ENCODE peak calls at places on chromosomes 1 and 21, in nine cellular contexts. J is stimulated activated CD8-positive, alpha-beta memory T cell treated with anti-CD3 and anti-CD28 coated beads, Interleukin-7, amount 100 ng/mL, for 1 hour; G is DMS53; X is activated T-helper 1 cell treated with anti-CD3 and anti-CD28 coated beads, Interleukin-12 subunit alpha, Interleukin-12 subunit beta, Interleukin-2, Interleukin-4 antibody, amounts not matched to agents 30 ng/mL and 10 ng/mL and 1 ng/mL, durations not matched to agents 14 hours and 24 hours and 36 hours; N is putamen; M is H1; U is CD8-positive, alpha-beta T cell; E is activated CD4-positive, alpha-beta T cell treated with anti-CD3 and anti-CD28 coated beads, Interleukin-2, amount 10 ng/mL, durations not matched to agents 7 days and 5 days; O is NCI-H446 treated with DMSO at 0.1 percent for 48 hours. B is an unnamed sample.

GRCh38 chr1:214292317-214292716 is 11.4 kb downstream of the SMYD2 start:
- DNase-seq in J (no peak), G (no peak), X (no peak), N (no peak), M (no peak), U (no peak), E (no peak), O (no peak), B (no peak)

GRCh38 chr1:26083246-26083645 is 15.8 kb upstream of the TRIM63 start:
- DNase-seq in J (no peak), G (no peak), X (no peak), N (no peak), M (no peak), U (no peak), E (no peak), O (no peak), B (no peak)

GRCh38 chr1:24437631-24438396 is 22.2 kb downstream of the NIPAL3 start:
- DNase-seq in J (no peak), G (no peak), X (no peak), N (no peak), M (no peak), U (no peak), E (no peak), O (no peak), B (no peak)

GRCh38 chr1:71882241-71883036 is 399.9 kb downstream of the NEGR1 start:
- DNase-seq in J (no peak), G (peak), X (no peak), N (no peak), M (no peak), U (no peak), E (no peak), O (no peak), B (no peak)

GRCh38 chr1:162680419-162681126 is 48.3 kb downstream of the DDR2 start:
- DNase-seq in J (no peak), G (no peak), X (no peak), N (no peak), M (no peak), U (no peak), E (no peak), O (no peak), B (no peak)

GRCh38 chr1:150302338-150302737 is 8.7 kb downstream of the MRPS21 start:
- DNase-seq in J (no peak), G (peak), X (no peak), N (peak), M (no peak), U (no peak), E (no peak), O (no peak), B (no peak)

GRCh38 chr1:227785094-227785811 is 30.2 kb upstream of the PRSS38 start:
- DNase-seq in J (no peak), G (no peak), X (no peak), N (no peak), M (no peak), U (no peak), E (no peak), O (no peak), B (no peak)

GRCh38 chr1:161421456-161421855 is 53.8 kb upstream of the CFAP126 start:
- DNase-seq in J (no peak), G (peak), X (no peak), N (no peak), M (no peak), U (no peak), E (no peak), O (no peak), B (no peak)

GRCh38 chr1:23081376-23081775 is 62.1 kb downstream of the KDM1A start:
- DNase-seq in J (no peak), G (peak), X (no peak), N (no peak), M (no peak), U (no peak), E (no peak), O (no peak), B (no peak)

GRCh38 chr1:39509360-39510009 is 18.0 kb downstream of the BMP8A start:
- DNase-seq in J (no peak), G (no peak), X (no peak), N (no peak), M (no peak), U (no peak), E (peak), O (no peak), B (no peak)

GRCh38 chr1:183871568-183871967 is 66.6 kb downstream of the RGL1 start:
- DNase-seq in J (no peak), G (peak), X (no peak), N (peak), M (no peak), U (no peak), E (no peak), O (no peak), B (no peak)

GRCh38 chr1:204937901-204938300 is 67.2 kb downstream of the NFASC start:
- DNase-seq in J (no peak), G (no peak), X (no peak), N (no peak), M (no peak), U (no peak), E (no peak), O (no peak), B (no peak)

GRCh38 chr1:10622896-10623295 is 148.1 kb downstream of the PEX14 start:
- DNase-seq in J (no peak), G (no peak), X (no peak), N (no peak), M (no peak), U (no peak), E (no peak), O (no peak), B (no peak)

GRCh38 chr21:14401217-14401616 is 18.3 kb upstream of the HSPA13 start:
- DNase-seq in J (no peak), G (no peak), X (no peak), N (no peak), M (no peak), U (no peak), E (no peak), O (no peak), B (no peak)

GRCh38 chr1:209587778-209588177 is 4.3 kb downstream of the CAMK1G start:
- DNase-seq in J (no peak), G (no peak), X (no peak), N (no peak), M (no peak), U (no peak), E (no peak), O (no peak), B (no peak)

GRCh38 chr1:179145521-179145920 is 63.7 kb downstream of the TOR3A start:
- DNase-seq in J (no peak), G (no peak), X (no peak), N (no peak), M (no peak), U (no peak), E (no peak), O (no peak), B (no peak)

GRCh38 chr1:208988811-208989222 is 594.7 kb upstream of the CAMK1G start:
- DNase-seq in J (no peak), G (peak), X (peak), N (no peak), M (no peak), U (no peak), E (peak), O (no peak), B (no peak)

GRCh38 chr1:242239394-242239793 is 240.5 kb upstream of the MAP1LC3C start:
- DNase-seq in J (no peak), G (no peak), X (no peak), N (no peak), M (no peak), U (no peak), E (no peak), O (peak), B (no peak)

GRCh38 chr1:5667513-5668325 is 324.5 kb downstream of the NPHP4 start:
- DNase-seq in J (no peak), G (no peak), X (no peak), N (no peak), M (no peak), U (no peak), E (no peak), O (no peak), B (no peak)

B was measured in iPS DF 6.9.